ENCODE peak calls at places on chromosomes 12 and 14, in four cellular contexts. One of them, this sample, is unnamed.

GRCh38 chr12:66516133-66516532 is 162.7 kb downstream of the GRIP1 start:
- DNase-seq in H1: no peak
- DNase-seq in heart left ventricle: no peak
- DNase-seq in ovary: no peak
- DNase-seq in this sample: no peak

GRCh38 chr12:122982963-122983788 is 2.7 kb downstream of the ARL6IP4 start:
- DNase-seq in ovary: no peak
- DNase-seq in heart left ventricle: peak
- DNase-seq in H1: no peak
- DNase-seq in this sample: no peak

GRCh38 chr12:75784591-75784990 is 247.0 kb downstream of the PHLDA1 start:
- DNase-seq in ovary: no peak
- DNase-seq in H1: no peak
- DNase-seq in heart left ventricle: no peak
- DNase-seq in this sample: peak

GRCh38 chr12:107134558-107134957 is 41.2 kb upstream of the CRY1 start:
- DNase-seq in ovary: no peak
- DNase-seq in H1: peak
- DNase-seq in heart left ventricle: no peak
- DNase-seq in this sample: no peak

GRCh38 chr12:15265868-15266267 is 44.7 kb upstream of the RERG start:
- DNase-seq in H1: no peak
- DNase-seq in ovary: no peak
- DNase-seq in heart left ventricle: no peak
- DNase-seq in this sample: no peak

GRCh38 chr12:30047499-30048262 is 263.9 kb upstream of the TMTC1 start:
- DNase-seq in ovary: no peak
- DNase-seq in heart left ventricle: no peak
- DNase-seq in H1: no peak
- DNase-seq in this sample: no peak

GRCh38 chr14:76653875-76654572 is 107.2 kb upstream of the VASH1 start:
- DNase-seq in heart left ventricle: no peak
- DNase-seq in H1: no peak
- DNase-seq in ovary: no peak
- DNase-seq in this sample: no peak

GRCh38 chr14:71212683-71213107 is 305.4 kb downstream of the PCNX1 start:
- DNase-seq in ovary: no peak
- DNase-seq in H1: no peak
- DNase-seq in heart left ventricle: no peak
- DNase-seq in this sample: peak

GRCh38 chr12:6821271-6821673 is 349 bp upstream of the GPR162 start:
- DNase-seq in heart left ventricle: peak
- DNase-seq in H1: peak
- DNase-seq in ovary: no peak
- DNase-seq in this sample: peak

GRCh38 chr12:123041042-123041531 is 60.6 kb downstream of the ARL6IP4 start:
- DNase-seq in H1: no peak
- DNase-seq in ovary: no peak
- DNase-seq in heart left ventricle: no peak
- DNase-seq in this sample: no peak

GRCh38 chr14:41230683-41231082 is 376.0 kb upstream of the LRFN5 start:
- DNase-seq in H1: no peak
- DNase-seq in ovary: no peak
- DNase-seq in heart left ventricle: no peak
- DNase-seq in this sample: no peak

GRCh38 chr12:8913702-8914032 is 642 bp upstream of the PHC1 start:
- DNase-seq in ovary: no peak
- DNase-seq in H1: no peak
- DNase-seq in heart left ventricle: no peak
- DNase-seq in this sample: no peak

GRCh38 chr12:82524020-82524419 is 162.7 kb upstream of the TMTC2 start:
- DNase-seq in H1: no peak
- DNase-seq in heart left ventricle: no peak
- DNase-seq in ovary: no peak
- DNase-seq in this sample: no peak

GRCh38 chr12:62834971-62835547 is 99.9 kb downstream of the PPM1H start:
- DNase-seq in H1: no peak
- DNase-seq in ovary: peak
- DNase-seq in heart left ventricle: no peak
- DNase-seq in this sample: no peak

GRCh38 chr12:1691123-1692007 is 495 bp downstream of the ADIPOR2 start:
- DNase-seq in heart left ventricle: peak
- DNase-seq in ovary: no peak
- DNase-seq in H1: peak
- DNase-seq in this sample: peak

DNA sequence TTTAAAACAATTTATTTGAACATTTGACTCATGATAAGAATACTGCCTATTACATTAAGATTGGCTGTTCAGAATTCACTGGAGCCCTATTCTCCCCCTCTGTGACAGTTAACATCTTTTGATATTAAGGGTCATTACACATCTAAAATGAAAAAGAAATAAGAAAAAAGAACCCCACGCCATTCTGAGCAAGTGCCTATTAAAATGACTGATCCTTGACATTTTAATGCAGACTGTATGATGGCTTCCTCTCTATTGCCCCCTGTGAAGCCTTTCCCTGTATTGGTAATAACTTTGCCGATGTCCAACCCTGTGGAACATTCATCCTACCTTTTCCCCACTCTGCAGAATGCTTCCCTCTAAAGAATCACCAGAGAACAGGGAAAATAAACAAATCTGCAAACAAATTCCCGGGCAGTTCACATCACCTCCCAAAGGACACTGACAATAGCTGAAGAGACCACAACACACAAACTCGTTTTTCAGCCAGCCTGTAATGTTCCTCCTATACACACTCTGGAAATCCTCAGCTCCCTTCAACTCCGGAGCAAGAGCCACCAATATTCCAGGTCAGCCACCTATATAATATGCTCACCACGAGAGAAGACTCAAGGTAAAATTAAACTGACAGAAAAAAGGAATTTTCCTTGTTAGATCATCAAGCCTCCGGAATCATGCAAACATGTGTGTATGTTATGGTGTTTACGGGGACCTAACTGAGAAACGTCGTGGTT is 2.1 kb downstream of the NIN start:
- DNase-seq in ovary: no peak
- DNase-seq in heart left ventricle: no peak
- DNase-seq in H1: no peak
- DNase-seq in this sample: no peak
- TF ChIP-seq CTCF in ovary: no peak
- TF ChIP-seq CTCF in heart left ventricle: no peak
- TF ChIP-seq CTCF in H1: no peak
- TF ChIP-seq CTCF in this sample: no peak

DNA sequence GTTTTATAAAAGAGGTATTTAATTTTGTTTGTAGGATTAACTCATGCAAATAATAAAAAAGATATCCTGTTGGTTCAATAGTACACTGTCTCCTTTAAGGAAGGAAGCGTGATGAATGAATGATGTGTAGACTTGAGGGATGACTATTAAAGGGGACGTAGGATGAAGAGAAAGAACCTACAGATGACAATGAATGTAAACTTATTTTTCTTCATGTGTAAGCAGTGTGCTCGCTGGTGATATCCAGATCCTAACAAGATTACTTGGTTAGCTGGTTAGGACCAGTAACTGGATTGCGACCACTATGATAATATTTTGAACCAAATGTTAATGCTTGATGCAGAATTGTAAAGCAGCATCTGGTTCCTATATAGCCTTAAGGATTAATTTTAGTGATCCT is 2.6 kb downstream of the ARF6 start:
- DNase-seq in H1: no peak
- DNase-seq in heart left ventricle: no peak
- DNase-seq in ovary: no peak
- DNase-seq in this sample: no peak
- TF ChIP-seq POLR2A in H1: no peak
- TF ChIP-seq POLR2A in heart left ventricle: no peak
- TF ChIP-seq POLR2A in ovary: no peak
- TF ChIP-seq POLR2A in this sample: no peak

GRCh38 chr14:91350483-91350812 is 67.2 kb downstream of the CCDC88C start:
- DNase-seq in H1: no peak
- DNase-seq in ovary: no peak
- DNase-seq in heart left ventricle: no peak
- DNase-seq in this sample: no peak
- H3K4me3 ChIP-seq in H1: no peak
- H3K4me3 ChIP-seq in ovary: no peak
- H3K4me3 ChIP-seq in heart left ventricle: no peak
- H3K4me3 ChIP-seq in this sample: no peak

GRCh38 chr14:20655851-20656250 is 14.4 kb upstream of the OR6S1 start:
- DNase-seq in H1: no peak
- DNase-seq in ovary: no peak
- DNase-seq in heart left ventricle: no peak
- DNase-seq in this sample: no peak

GRCh38 chr14:20658246-20658645 is 16.8 kb upstream of the OR6S1 start:
- DNase-seq in ovary: no peak
- DNase-seq in heart left ventricle: no peak
- DNase-seq in H1: no peak
- DNase-seq in this sample: no peak

GRCh38 chr14:20659813-20660395 is 18.4 kb upstream of the OR6S1 start:
- DNase-seq in H1: peak
- DNase-seq in ovary: no peak
- DNase-seq in heart left ventricle: no peak
- DNase-seq in this sample: no peak

GRCh38 chr14:20656274-20656673 is 14.8 kb upstream of the OR6S1 start:
- DNase-seq in heart left ventricle: no peak
- DNase-seq in ovary: no peak
- DNase-seq in H1: peak
- DNase-seq in this sample: no peak

GRCh38 chr14:20657216-20658211 is 16.0 kb upstream of the OR6S1 start:
- DNase-seq in ovary: no peak
- DNase-seq in heart left ventricle: no peak
- DNase-seq in H1: peak
- DNase-seq in this sample: no peak
- TF ChIP-seq CTCF in ovary: no peak
- TF ChIP-seq CTCF in heart left ventricle: no peak
- TF ChIP-seq CTCF in H1: peak
- TF ChIP-seq CTCF in this sample: no peak

DNA sequence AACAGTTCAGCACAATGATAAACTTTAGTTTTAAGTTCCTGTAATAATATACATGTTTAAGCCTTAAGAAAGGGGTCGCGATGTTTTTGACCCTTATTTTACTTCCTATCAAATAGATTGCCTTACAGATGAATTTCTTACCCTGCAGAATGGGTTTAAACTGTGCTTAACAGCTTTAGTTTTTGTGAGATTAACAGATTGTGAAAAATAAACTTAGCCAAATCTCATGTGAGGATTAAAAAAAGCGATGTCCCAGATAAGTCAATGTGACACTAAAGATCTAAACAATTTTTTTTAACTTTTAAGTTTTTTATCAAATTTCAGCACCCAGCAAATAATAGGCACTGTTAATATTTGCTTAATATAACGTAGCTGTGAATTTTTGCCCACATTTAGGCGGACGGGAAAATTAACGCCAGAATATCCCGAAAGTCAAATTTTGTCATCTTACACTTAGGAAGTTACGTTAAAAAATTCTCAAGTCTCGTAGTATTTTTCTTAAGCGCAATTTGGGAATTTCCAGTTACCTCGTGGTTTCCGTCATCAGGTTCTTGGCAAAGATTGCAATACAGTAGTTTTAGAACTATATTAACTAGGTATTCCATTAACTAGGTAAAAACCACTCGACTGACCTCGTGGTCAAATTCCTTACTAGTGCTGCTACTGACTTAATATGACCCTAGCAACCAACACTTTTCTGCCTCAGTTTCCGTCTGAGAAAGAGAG is 1.2 kb downstream of the HNRNPC start:
- DNase-seq in H1: no peak
- DNase-seq in heart left ventricle: no peak
- DNase-seq in ovary: no peak
- DNase-seq in this sample: no peak
- TF ChIP-seq POLR2A in H1: no peak
- TF ChIP-seq POLR2A in heart left ventricle: no peak
- TF ChIP-seq POLR2A in ovary: no peak
- TF ChIP-seq POLR2A in this sample: no peak

GRCh38 chr12:41213107-41213506 is 25.0 kb downstream of the PDZRN4 start:
- DNase-seq in H1: no peak
- DNase-seq in heart left ventricle: no peak
- DNase-seq in ovary: no peak
- DNase-seq in this sample: no peak

GRCh38 chr12:41212625-41213024 is 24.5 kb downstream of the PDZRN4 start:
- DNase-seq in heart left ventricle: no peak
- DNase-seq in H1: no peak
- DNase-seq in ovary: no peak
- DNase-seq in this sample: no peak

GRCh38 chr12:41213648-41214047 is 25.5 kb downstream of the PDZRN4 start:
- DNase-seq in heart left ventricle: no peak
- DNase-seq in ovary: no peak
- DNase-seq in H1: no peak
- DNase-seq in this sample: no peak

GRCh38 chr12:41206298-41206697 is 18.2 kb downstream of the PDZRN4 start:
- DNase-seq in H1: no peak
- DNase-seq in ovary: no peak
- DNase-seq in heart left ventricle: no peak
- DNase-seq in this sample: no peak

GRCh38 chr12:41211466-41211865 is 23.3 kb downstream of the PDZRN4 start:
- DNase-seq in ovary: no peak
- DNase-seq in heart left ventricle: no peak
- DNase-seq in H1: no peak
- DNase-seq in this sample: no peak
- H3K4me3 ChIP-seq in ovary: no peak
- H3K4me3 ChIP-seq in heart left ventricle: no peak
- H3K4me3 ChIP-seq in H1: no peak
- H3K4me3 ChIP-seq in this sample: no peak

GRCh38 chr12:124517260-124518050 is 50.0 kb downstream of the NCOR2 start:
- DNase-seq in ovary: peak
- DNase-seq in H1: no peak
- DNase-seq in heart left ventricle: peak
- DNase-seq in this sample: peak
- TF ChIP-seq CTCF in ovary: no peak
- TF ChIP-seq CTCF in H1: no peak
- TF ChIP-seq CTCF in heart left ventricle: no peak
- TF ChIP-seq CTCF in this sample: no peak

GRCh38 chr12:53344824-53345485 is 8.8 kb upstream of the SP7 start:
- DNase-seq in heart left ventricle: peak
- DNase-seq in H1: peak
- DNase-seq in ovary: peak
- DNase-seq in this sample: peak
- TF ChIP-seq POLR2A in heart left ventricle: peak
- TF ChIP-seq POLR2A in H1: peak
- TF ChIP-seq POLR2A in ovary: no peak
- TF ChIP-seq POLR2A in this sample: no peak

This sample was measured in lower leg skin.